ENCODE peak calls at places on chromosomes 4 and X, in five cellular contexts. O is MCF 10A, G is uterus, E is nephron progenitor cell, L is IMR-90. P is an unnamed sample.
A peak's percentile ranks its signal among the peaks of the same experiment; 100 is the strongest.

GRCh38 chrX:108447303-108447702 is 7.7 kb downstream of the COL4A5 start:
- DNase-seq in L (peak; percentile 16), G (no peak), O (peak; percentile 62), E (no peak), P (no peak)

GRCh38 chr4:121156822-121157769 is 7.0 kb downstream of the TNIP3 start:
- DNase-seq in G (no peak), L (peak; percentile 15), O (peak; percentile 59), E (peak; percentile 79), P (peak; percentile 37)

GRCh38 chr4:68271851-68272756 is 26.6 kb upstream of the TMPRSS11B start:
- DNase-seq in L (peak; percentile 73), E (no peak), O (peak; percentile 67), G (no peak), P (peak; percentile 71)

GRCh38 chrX:129698150-129698549 is 40.6 kb upstream of the XPNPEP2 start:
- DNase-seq in E (no peak), G (no peak), O (no peak), L (no peak), P (no peak)

GRCh38 chrX:118350221-118350620 is 4.3 kb downstream of the WDR44 start:
- DNase-seq in G (no peak), O (peak; percentile 35), L (peak; percentile 40), E (no peak), P (peak; percentile 24)

GRCh38 chr4:2694691-2695090 is 61.4 kb downstream of the TNIP2 start:
- DNase-seq in L (peak; percentile 16), G (no peak), O (peak; percentile 11), E (no peak), P (no peak)

GRCh38 chrX:150062292-150063137 is 124.2 kb upstream of the EOLA2 start:
- DNase-seq in L (peak; percentile 69), O (peak; percentile 50), E (no peak), G (no peak), P (peak; percentile 88)

GRCh38 chr4:156475322-156475721 is 496.3 kb downstream of the PDGFC start:
- DNase-seq in O (peak; percentile 70), E (no peak), L (peak; percentile 76), G (no peak), P (peak; percentile 73)

GRCh38 chr4:126213996-126214395 is 899.2 kb downstream of the FAT4 start:
- DNase-seq in G (no peak), O (peak; percentile 14), L (no peak), E (no peak), P (no peak)

GRCh38 chr4:118920247-118920646 is 31.6 kb downstream of the SYNPO2 start:
- DNase-seq in L (peak; percentile 71), O (no peak), E (no peak), G (peak; percentile 34), P (no peak)

GRCh38 chr4:173531085-173531965 is 1.3 kb upstream of the HAND2 start:
- DNase-seq in L (no peak), O (no peak), E (peak; percentile 14), G (peak; percentile 58), P (no peak)

GRCh38 chrX:132463411-132463810 is 25.4 kb downstream of the MBNL3 start:
- DNase-seq in E (peak; percentile 9), L (peak; percentile 6), G (no peak), O (peak; percentile 47), P (no peak)

GRCh38 chrX:122272011-122272410 is 912.1 kb upstream of the GRIA3 start:
- DNase-seq in E (no peak), G (no peak), O (no peak), L (no peak), P (no peak)

GRCh38 chrX:86348669-86349068 is 200.4 kb downstream of the DACH2 start:
- DNase-seq in O (peak; percentile 3), L (no peak), G (no peak), E (no peak), P (no peak)

GRCh38 chr4:48032721-48033120 is 16.1 kb downstream of the NIPAL1 start:
- DNase-seq in G (no peak), L (no peak), O (no peak), E (no peak), P (no peak)

GRCh38 chr4:48031802-48032525 is 15.4 kb downstream of the NIPAL1 start:
- DNase-seq in G (no peak), E (no peak), L (peak; percentile 29), O (no peak), P (no peak)

GRCh38 chr4:48035952-48036351 is 19.4 kb downstream of the NIPAL1 start:
- DNase-seq in L (no peak), G (no peak), O (no peak), E (no peak), P (no peak)

GRCh38 chr4:48037117-48037462 is 20.5 kb downstream of the NIPAL1 start:
- DNase-seq in O (no peak), L (no peak), E (no peak), G (no peak), P (no peak)

GRCh38 chr4:48033825-48034413 is 17.3 kb downstream of the NIPAL1 start:
- DNase-seq in G (no peak), L (peak; percentile 3), O (peak; percentile 50), E (no peak), P (no peak)
- TF ChIP-seq CTCF in G (no peak), L (peak; percentile 35), O (peak; percentile 40), E (peak; percentile 40), P (peak; percentile 61)

GRCh38 chr4:14908635-14909034 is 93.6 kb upstream of the CPEB2 start:
- DNase-seq in O (peak; percentile 51), G (no peak), E (no peak), L (peak; percentile 33), P (no peak)
- TF ChIP-seq CTCF in O (no peak), G (no peak), E (no peak), L (no peak), P (no peak)

DNA sequence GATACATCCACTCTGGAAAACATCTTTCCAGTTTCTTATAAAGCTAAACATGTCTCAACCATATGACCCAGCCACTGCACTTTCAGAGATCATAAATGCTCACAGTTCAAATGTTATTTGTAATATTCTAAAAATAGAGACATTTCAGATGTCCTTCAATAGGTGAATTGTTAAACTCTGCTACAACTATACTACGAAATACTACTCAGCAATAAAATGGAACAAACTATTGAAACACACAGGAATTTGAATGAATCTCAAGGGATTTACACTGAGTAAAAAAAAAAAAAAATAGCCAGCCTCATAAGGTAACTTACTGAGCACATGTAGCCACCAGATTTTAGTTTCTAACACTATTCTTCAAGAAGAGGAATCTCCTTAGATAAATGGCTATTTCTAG is 253.9 kb downstream of the PCDH18 start:
- DNase-seq in E (no peak), O (no peak), L (no peak), G (no peak), P (no peak)
- TF ChIP-seq CTCF in E (no peak), O (no peak), L (no peak), G (no peak), P (no peak)

GRCh38 chr4:101187837-101188236 is 159.5 kb downstream of the PPP3CA start:
- DNase-seq in L (no peak), G (no peak), E (no peak), O (peak; percentile 43), P (no peak)
- TF ChIP-seq CTCF in L (no peak), G (peak; percentile 12), E (no peak), O (peak; percentile 30), P (peak; percentile 33)